ENCODE peak calls at places on chromosomes 1 and 21, in seven cellular contexts. One of them, this sample, is unnamed.

GRCh38 chr21:21096956-21097355 is 98.7 kb downstream of the NCAM2 start:
- DNase-seq in SJSA1: no peak
- DNase-seq in pancreas: no peak
- DNase-seq in mesenchymal stem cell: no peak
- DNase-seq in breast epithelium: no peak
- DNase-seq in GM23338: no peak
- DNase-seq in small intestine: no peak
- DNase-seq in this sample: no peak

GRCh38 chr1:108831225-108831624 is 25.7 kb downstream of the AKNAD1 start:
- DNase-seq in SJSA1: no peak
- DNase-seq in pancreas: no peak
- DNase-seq in mesenchymal stem cell: peak; percentile 93
- DNase-seq in breast epithelium: no peak
- DNase-seq in GM23338: no peak
- DNase-seq in small intestine: peak; percentile 6
- DNase-seq in this sample: no peak

GRCh38 chr1:236759252-236759859 is 35.7 kb upstream of the MTR start:
- DNase-seq in SJSA1: no peak
- DNase-seq in pancreas: no peak
- DNase-seq in mesenchymal stem cell: peak; percentile 51
- DNase-seq in breast epithelium: no peak
- DNase-seq in GM23338: peak; percentile 86
- DNase-seq in small intestine: peak; percentile 52
- DNase-seq in this sample: no peak

GRCh38 chr1:214280386-214281029 is 451 bp upstream of the SMYD2 start:
- DNase-seq in SJSA1: peak; percentile 62
- DNase-seq in pancreas: peak; percentile 21
- DNase-seq in mesenchymal stem cell: peak; percentile 61
- DNase-seq in breast epithelium: no peak
- DNase-seq in GM23338: peak; percentile 74
- DNase-seq in small intestine: peak; percentile 70
- DNase-seq in this sample: peak; percentile 37

GRCh38 chr1:199508653-199509052 is 518.9 kb upstream of the NR5A2 start:
- DNase-seq in SJSA1: no peak
- DNase-seq in pancreas: no peak
- DNase-seq in mesenchymal stem cell: no peak
- DNase-seq in breast epithelium: no peak
- DNase-seq in GM23338: no peak
- DNase-seq in small intestine: no peak
- DNase-seq in this sample: no peak

GRCh38 chr1:91552091-91552490 is 51.4 kb downstream of the CDC7 start:
- DNase-seq in SJSA1: no peak
- DNase-seq in pancreas: no peak
- DNase-seq in mesenchymal stem cell: peak; percentile 14
- DNase-seq in breast epithelium: no peak
- DNase-seq in GM23338: no peak
- DNase-seq in small intestine: no peak
- DNase-seq in this sample: no peak

GRCh38 chr1:201495447-201496295 is 11.3 kb downstream of the CSRP1 start:
- DNase-seq in SJSA1: no peak
- DNase-seq in pancreas: peak; percentile 42
- DNase-seq in mesenchymal stem cell: peak; percentile 89
- DNase-seq in breast epithelium: peak; percentile 92
- DNase-seq in GM23338: no peak
- DNase-seq in small intestine: peak; percentile 62
- DNase-seq in this sample: peak; percentile 92

GRCh38 chr1:116765962-116766361 is 11.7 kb downstream of the CD2 start:
- DNase-seq in SJSA1: no peak
- DNase-seq in pancreas: no peak
- DNase-seq in mesenchymal stem cell: no peak
- DNase-seq in breast epithelium: no peak
- DNase-seq in GM23338: no peak
- DNase-seq in small intestine: no peak
- DNase-seq in this sample: no peak

GRCh38 chr1:53959664-53960250 is 13.6 kb downstream of the LRRC42 start:
- DNase-seq in SJSA1: no peak
- DNase-seq in pancreas: no peak
- DNase-seq in mesenchymal stem cell: peak; percentile 38
- DNase-seq in breast epithelium: no peak
- DNase-seq in GM23338: peak; percentile 73
- DNase-seq in small intestine: peak; percentile 29
- DNase-seq in this sample: no peak

GRCh38 chr1:31166462-31166861 is 73.2 kb downstream of the NKAIN1 start:
- DNase-seq in SJSA1: no peak
- DNase-seq in pancreas: no peak
- DNase-seq in mesenchymal stem cell: no peak
- DNase-seq in breast epithelium: no peak
- DNase-seq in GM23338: no peak
- DNase-seq in small intestine: no peak
- DNase-seq in this sample: no peak

GRCh38 chr1:94125551-94126514 is 4.9 kb upstream of the ABCA4 start:
- DNase-seq in SJSA1: no peak
- DNase-seq in pancreas: no peak
- DNase-seq in mesenchymal stem cell: no peak
- DNase-seq in breast epithelium: no peak
- DNase-seq in GM23338: peak; percentile 54
- DNase-seq in small intestine: no peak
- DNase-seq in this sample: no peak

GRCh38 chr1:220680085-220680687 is 10.0 kb upstream of the C1orf115 start:
- DNase-seq in SJSA1: no peak
- DNase-seq in pancreas: no peak
- DNase-seq in mesenchymal stem cell: peak; percentile 51
- DNase-seq in breast epithelium: no peak
- DNase-seq in GM23338: peak; percentile 77
- DNase-seq in small intestine: peak; percentile 64
- DNase-seq in this sample: peak; percentile 59

GRCh38 chr1:68120136-68120791 is 69.8 kb upstream of the DIRAS3 start:
- DNase-seq in SJSA1: peak; percentile 58
- DNase-seq in pancreas: peak; percentile 40
- DNase-seq in mesenchymal stem cell: peak; percentile 85
- DNase-seq in breast epithelium: no peak
- DNase-seq in GM23338: peak; percentile 83
- DNase-seq in small intestine: peak; percentile 76
- DNase-seq in this sample: peak; percentile 42

GRCh38 chr1:163747261-163747660 is 425.5 kb downstream of the NUF2 start:
- DNase-seq in SJSA1: no peak
- DNase-seq in pancreas: no peak
- DNase-seq in mesenchymal stem cell: peak; percentile 55
- DNase-seq in breast epithelium: no peak
- DNase-seq in GM23338: peak; percentile 3
- DNase-seq in small intestine: no peak
- DNase-seq in this sample: no peak

GRCh38 chr1:240190881-240191385 is 99.2 kb downstream of the FMN2 start:
- DNase-seq in SJSA1: peak; percentile 54
- DNase-seq in pancreas: no peak
- DNase-seq in mesenchymal stem cell: peak; percentile 91
- DNase-seq in breast epithelium: no peak
- DNase-seq in GM23338: peak; percentile 55
- DNase-seq in small intestine: no peak
- DNase-seq in this sample: no peak

GRCh38 chr1:30598571-30599114 is 124.7 kb downstream of the MATN1 start:
- DNase-seq in SJSA1: peak; percentile 24
- DNase-seq in pancreas: no peak
- DNase-seq in mesenchymal stem cell: no peak
- DNase-seq in breast epithelium: no peak
- DNase-seq in GM23338: no peak
- DNase-seq in small intestine: no peak
- DNase-seq in this sample: no peak

GRCh38 chr1:70961374-70961773 is 86.2 kb downstream of the PTGER3 start:
- DNase-seq in SJSA1: no peak
- DNase-seq in pancreas: no peak
- DNase-seq in mesenchymal stem cell: no peak
- DNase-seq in breast epithelium: no peak
- DNase-seq in GM23338: no peak
- DNase-seq in small intestine: no peak
- DNase-seq in this sample: no peak

GRCh38 chr1:160884579-160884978 is 401 bp downstream of the ITLN1 start:
- DNase-seq in SJSA1: no peak
- DNase-seq in pancreas: no peak
- DNase-seq in mesenchymal stem cell: no peak
- DNase-seq in breast epithelium: no peak
- DNase-seq in GM23338: peak; percentile 68
- DNase-seq in small intestine: peak; percentile 17
- DNase-seq in this sample: no peak

GRCh38 chr1:114314098-114314497 is 160.4 kb upstream of the SYT6 start:
- DNase-seq in SJSA1: no peak
- DNase-seq in pancreas: no peak
- DNase-seq in mesenchymal stem cell: no peak
- DNase-seq in breast epithelium: no peak
- DNase-seq in GM23338: no peak
- DNase-seq in small intestine: no peak
- DNase-seq in this sample: no peak

GRCh38 chr1:159897962-159898361 is 2.0 kb downstream of the CFAP45 start:
- DNase-seq in SJSA1: no peak
- DNase-seq in pancreas: no peak
- DNase-seq in mesenchymal stem cell: no peak
- DNase-seq in breast epithelium: no peak
- DNase-seq in GM23338: no peak
- DNase-seq in small intestine: no peak
- DNase-seq in this sample: no peak

GRCh38 chr1:36253463-36253862 is 29.2 kb downstream of the THRAP3 start:
- DNase-seq in SJSA1: no peak
- DNase-seq in pancreas: no peak
- DNase-seq in mesenchymal stem cell: peak; percentile 73
- DNase-seq in breast epithelium: no peak
- DNase-seq in GM23338: no peak
- DNase-seq in small intestine: no peak
- DNase-seq in this sample: no peak

DNA sequence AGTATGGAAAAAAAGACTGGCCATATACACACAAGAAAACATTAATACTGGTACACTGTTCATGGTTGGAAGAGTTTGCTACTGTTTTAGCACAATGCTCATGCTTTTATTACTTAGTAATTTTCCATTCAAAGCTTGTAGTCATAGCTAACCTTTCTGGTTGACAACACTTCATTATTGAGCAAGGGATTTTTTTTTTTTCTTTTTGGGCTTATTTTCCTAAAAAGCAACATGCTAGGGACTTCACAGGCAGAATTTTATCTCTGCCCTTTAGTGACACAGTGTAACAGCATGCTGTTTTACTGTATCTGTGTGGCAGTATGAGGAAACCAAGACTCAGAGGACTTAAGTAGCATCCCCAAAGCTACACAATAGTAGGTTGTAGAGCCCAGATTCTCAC is 58.5 kb downstream of the FGGY start:
- DNase-seq in SJSA1: no peak
- DNase-seq in pancreas: no peak
- DNase-seq in mesenchymal stem cell: no peak
- DNase-seq in breast epithelium: no peak
- DNase-seq in GM23338: no peak
- DNase-seq in small intestine: no peak
- DNase-seq in this sample: no peak
- H3K27ac ChIP-seq in SJSA1: no peak overlapping the region
- H3K27ac ChIP-seq in pancreas: no peak overlapping the region
- H3K27ac ChIP-seq in mesenchymal stem cell: peak overlapping the region; percentile 1
- H3K27ac ChIP-seq in breast epithelium: no peak overlapping the region
- H3K27ac ChIP-seq in GM23338: no peak overlapping the region
- H3K27ac ChIP-seq in small intestine: no peak overlapping the region
- H3K27ac ChIP-seq in this sample: no peak overlapping the region

DNA sequence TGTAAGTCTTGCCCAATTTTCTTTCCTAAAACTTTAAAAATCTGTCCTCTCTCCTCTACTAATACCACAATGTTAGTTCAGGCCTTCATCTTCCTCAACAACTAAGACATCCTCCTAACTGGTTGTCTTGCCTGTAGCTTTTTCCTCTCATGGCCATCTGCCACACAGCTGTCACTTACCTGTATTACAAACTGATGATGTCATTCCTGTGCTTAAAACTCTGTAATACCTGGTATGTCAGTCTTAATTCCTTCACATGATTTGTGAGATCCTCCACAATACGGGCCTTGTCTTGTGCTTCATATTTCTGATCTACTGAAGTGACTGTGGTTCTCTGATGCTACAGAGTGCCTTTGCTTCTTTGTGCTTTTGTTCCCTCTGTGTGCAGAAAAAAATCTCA is 9.8 kb downstream of the MRPS14 start:
- DNase-seq in SJSA1: no peak
- DNase-seq in pancreas: no peak
- DNase-seq in mesenchymal stem cell: no peak
- DNase-seq in breast epithelium: no peak
- DNase-seq in GM23338: no peak
- DNase-seq in small intestine: no peak
- DNase-seq in this sample: no peak
- H3K36me3 ChIP-seq in SJSA1: peaks cover 93% of the 10 kb centered on the region
- H3K36me3 ChIP-seq in pancreas: peaks cover 49% of the 10 kb centered on the region
- H3K36me3 ChIP-seq in mesenchymal stem cell: peaks cover 21% of the 10 kb centered on the region
- H3K36me3 ChIP-seq in breast epithelium: peaks cover 6% of the 10 kb centered on the region
- H3K36me3 ChIP-seq in GM23338: peaks cover 62% of the 10 kb centered on the region
- H3K36me3 ChIP-seq in small intestine: peaks cover 30% of the 10 kb centered on the region
- H3K36me3 ChIP-seq in this sample: peaks cover 93% of the 10 kb centered on the region

GRCh38 chr1:223114871-223115270 is 28.2 kb downstream of the TLR5 start:
- DNase-seq in SJSA1: no peak
- DNase-seq in pancreas: no peak
- DNase-seq in mesenchymal stem cell: peak; percentile 39
- DNase-seq in breast epithelium: no peak
- DNase-seq in GM23338: no peak
- DNase-seq in small intestine: no peak
- DNase-seq in this sample: no peak
- H3K27ac ChIP-seq in SJSA1: no peak overlapping the region
- H3K27ac ChIP-seq in pancreas: no peak overlapping the region
- H3K27ac ChIP-seq in mesenchymal stem cell: no peak overlapping the region
- H3K27ac ChIP-seq in breast epithelium: peak overlapping the region; percentile 57
- H3K27ac ChIP-seq in GM23338: no peak overlapping the region
- H3K27ac ChIP-seq in small intestine: no peak overlapping the region
- H3K27ac ChIP-seq in this sample: no peak overlapping the region

GRCh38 chr1:182845894-182846293 is 6.7 kb downstream of the DHX9 start:
- DNase-seq in SJSA1: no peak
- DNase-seq in pancreas: no peak
- DNase-seq in mesenchymal stem cell: no peak
- DNase-seq in breast epithelium: no peak
- DNase-seq in GM23338: no peak
- DNase-seq in small intestine: no peak
- DNase-seq in this sample: peak; percentile 17

GRCh38 chr1:182839209-182840065 is at the start of gene DHX9:
- DNase-seq in SJSA1: peak; percentile 93
- DNase-seq in pancreas: peak; percentile 91
- DNase-seq in mesenchymal stem cell: peak; percentile 88
- DNase-seq in breast epithelium: peak; percentile 96
- DNase-seq in GM23338: peak; percentile 96
- DNase-seq in small intestine: peak; percentile 88
- DNase-seq in this sample: peak; percentile 91

GRCh38 chr1:182841368-182841988 is 2.3 kb downstream of the DHX9 start:
- DNase-seq in SJSA1: no peak
- DNase-seq in pancreas: no peak
- DNase-seq in mesenchymal stem cell: peak; percentile 59
- DNase-seq in breast epithelium: no peak
- DNase-seq in GM23338: no peak
- DNase-seq in small intestine: peak; percentile 8
- DNase-seq in this sample: no peak

GRCh38 chr1:182845379-182845778 is 6.2 kb downstream of the DHX9 start:
- DNase-seq in SJSA1: no peak
- DNase-seq in pancreas: no peak
- DNase-seq in mesenchymal stem cell: no peak
- DNase-seq in breast epithelium: no peak
- DNase-seq in GM23338: no peak
- DNase-seq in small intestine: no peak
- DNase-seq in this sample: no peak

DNA sequence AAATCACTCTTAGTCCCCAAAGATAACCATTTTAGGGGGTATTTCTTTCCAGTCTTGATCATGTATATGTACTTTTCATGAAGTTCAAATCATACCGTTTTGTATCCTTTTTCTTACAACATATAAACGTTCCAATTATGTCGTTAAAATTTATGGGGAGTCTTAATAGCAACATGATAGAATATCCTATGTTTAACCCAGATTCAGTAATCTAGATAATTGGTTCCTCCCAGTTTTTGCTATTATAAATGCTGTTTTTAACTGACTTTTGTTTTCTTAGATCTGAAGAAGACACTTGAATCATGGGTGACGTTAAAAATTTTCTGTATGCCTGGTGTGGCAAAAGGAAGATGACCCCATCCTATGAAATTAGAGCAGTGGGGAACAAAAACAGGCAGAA is 3.1 kb downstream of the DHX9 start:
- DNase-seq in SJSA1: no peak
- DNase-seq in pancreas: no peak
- DNase-seq in mesenchymal stem cell: no peak
- DNase-seq in breast epithelium: no peak
- DNase-seq in GM23338: no peak
- DNase-seq in small intestine: no peak
- DNase-seq in this sample: no peak
- H3K36me3 ChIP-seq in SJSA1: peaks cover 78% of the 10 kb centered on the region
- H3K36me3 ChIP-seq in pancreas: peaks cover 12% of the 10 kb centered on the region
- H3K36me3 ChIP-seq in mesenchymal stem cell: peaks cover 20% of the 10 kb centered on the region
- H3K36me3 ChIP-seq in breast epithelium: no peaks in the 10 kb centered on the region
- H3K36me3 ChIP-seq in GM23338: peaks cover 50% of the 10 kb centered on the region
- H3K36me3 ChIP-seq in small intestine: peaks cover 10% of the 10 kb centered on the region
- H3K36me3 ChIP-seq in this sample: peaks cover 46% of the 10 kb centered on the region